ENCODE peak calls at places on chromosomes 6 and 20, in four cellular contexts. One of them, this sample, is unnamed.

GRCh38 chr6:56088641-56089040 is 158.7 kb downstream of the COL21A1 start:
- DNase-seq in ureter: no peak
- DNase-seq in AG04449: no peak
- DNase-seq in astrocyte: no peak
- DNase-seq in this sample: no peak

GRCh38 chr6:122308074-122308473 is 91.4 kb upstream of the HSF2 start:
- DNase-seq in ureter: no peak
- DNase-seq in AG04449: no peak
- DNase-seq in astrocyte: no peak
- DNase-seq in this sample: no peak

GRCh38 chr20:60306516-60306915 is 348.3 kb downstream of the CDH26 start:
- DNase-seq in ureter: no peak
- DNase-seq in AG04449: no peak
- DNase-seq in astrocyte: no peak
- DNase-seq in this sample: no peak

GRCh38 chr20:38165089-38165965 is at the start of gene TGM2:
- DNase-seq in ureter: peak
- DNase-seq in AG04449: no peak
- DNase-seq in astrocyte: no peak
- DNase-seq in this sample: peak

GRCh38 chr20:57211949-57212889 is 54.2 kb downstream of the BMP7 start:
- DNase-seq in ureter: peak
- DNase-seq in AG04449: peak
- DNase-seq in astrocyte: peak
- DNase-seq in this sample: peak

GRCh38 chr20:31823360-31824124 is 4.4 kb downstream of the MYLK2 start:
- DNase-seq in ureter: no peak
- DNase-seq in AG04449: no peak
- DNase-seq in astrocyte: no peak
- DNase-seq in this sample: no peak

GRCh38 chr6:45617441-45617840 is 239.7 kb upstream of the SUPT3H start:
- DNase-seq in ureter: no peak
- DNase-seq in AG04449: no peak
- DNase-seq in astrocyte: peak
- DNase-seq in this sample: peak

GRCh38 chr6:43269273-43270007 is 26.2 kb downstream of the TTBK1 start:
- DNase-seq in ureter: no peak
- DNase-seq in AG04449: no peak
- DNase-seq in astrocyte: no peak
- DNase-seq in this sample: no peak

GRCh38 chr6:90764001-90764400 is 177.1 kb upstream of the MAP3K7 start:
- DNase-seq in ureter: no peak
- DNase-seq in AG04449: no peak
- DNase-seq in astrocyte: no peak
- DNase-seq in this sample: no peak

GRCh38 chr20:64226686-64227576 is 28.6 kb upstream of the PCMTD2 start:
- DNase-seq in ureter: no peak
- DNase-seq in AG04449: no peak
- DNase-seq in astrocyte: no peak
- DNase-seq in this sample: no peak

GRCh38 chr6:114747995-114748625 is 405.3 kb upstream of the HS3ST5 start:
- DNase-seq in ureter: peak
- DNase-seq in AG04449: peak
- DNase-seq in astrocyte: peak
- DNase-seq in this sample: peak

GRCh38 chr6:33317418-33317667 is 201 bp downstream of the ZBTB22 start:
- DNase-seq in ureter: peak
- DNase-seq in AG04449: no peak
- DNase-seq in astrocyte: no peak
- DNase-seq in this sample: no peak

GRCh38 chr20:47320990-47321805 is 35.3 kb downstream of the ZMYND8 start:
- DNase-seq in ureter: no peak
- DNase-seq in AG04449: no peak
- DNase-seq in astrocyte: no peak
- DNase-seq in this sample: peak

This sample was measured in mesendoderm.